ENCODE peak calls at places on chromosomes 4 and X, in six cellular contexts. Q, Y, S, A, L and U are unnamed samples.

GRCh38 chr4:161554372-161554990 is 609.3 kb downstream of the FSTL5 start:
- DNase-seq in Y (no peak), Q (no peak), A (no peak), L (no peak), S (no peak), U (no peak)

GRCh38 chr4:16450724-16451123 is 224.5 kb upstream of the TAPT1 start:
- DNase-seq in S (no peak), A (no peak), Q (no peak), Y (no peak), L (no peak), U (no peak)

GRCh38 chr4:2284934-2285664 is 23.2 kb upstream of the MXD4 start:
- DNase-seq in L (no peak), S (no peak), A (no peak), Y (no peak), Q (no peak), U (peak)

GRCh38 chrX:95076449-95076848 is 1402.4 kb downstream of the FAM133A start:
- DNase-seq in L (no peak), A (no peak), Q (no peak), S (no peak), Y (no peak), U (no peak)

GRCh38 chr4:110636677-110637407 is 14.0 kb upstream of the PITX2 start:
- DNase-seq in L (peak), Y (no peak), S (no peak), Q (no peak), A (no peak), U (no peak)

GRCh38 chrX:14073158-14073557 is 43.5 kb upstream of the GEMIN8 start:
- DNase-seq in L (no peak), Q (no peak), S (no peak), A (no peak), Y (no peak), U (no peak)

GRCh38 chr4:7285244-7286122 is 93.1 kb downstream of the SORCS2 start:
- DNase-seq in S (no peak), Y (peak), L (no peak), Q (no peak), A (no peak), U (no peak)

GRCh38 chr4:90456891-90457290 is 329.7 kb downstream of the CCSER1 start:
- DNase-seq in A (peak), S (no peak), L (no peak), Q (no peak), Y (no peak), U (no peak)

GRCh38 chrX:138191998-138192397 is 519.5 kb downstream of the FGF13 start:
- DNase-seq in A (no peak), Y (peak), L (no peak), S (no peak), Q (no peak), U (no peak)

GRCh38 chrX:111645607-111646006 is 35.4 kb upstream of the ALG13 start:
- DNase-seq in S (no peak), L (no peak), Y (no peak), Q (no peak), A (no peak), U (no peak)

GRCh38 chrX:37462346-37462745 is 109.1 kb upstream of the LANCL3 start:
- DNase-seq in A (no peak), Y (no peak), S (no peak), L (no peak), Q (no peak), U (no peak)

GRCh38 chrX:110082156-110082555 is 79.2 kb downstream of the TMEM164 start:
- DNase-seq in Y (no peak), S (no peak), A (no peak), L (no peak), Q (no peak), U (no peak)

GRCh38 chr4:120902925-120903324 is 19.6 kb downstream of the PRDM5 start:
- DNase-seq in S (no peak), Y (no peak), L (no peak), Q (no peak), A (no peak), U (no peak)

GRCh38 chr4:163284304-163284703 is 48.1 kb downstream of the NPY1R start:
- DNase-seq in S (no peak), L (no peak), A (no peak), Y (no peak), Q (no peak), U (no peak)

GRCh38 chr4:166585491-166585890 is 648.8 kb downstream of the SPOCK3 start:
- DNase-seq in S (no peak), L (no peak), Q (no peak), Y (no peak), A (no peak), U (no peak)

GRCh38 chr4:168651374-168651773 is 154.5 kb downstream of the PALLD start:
- DNase-seq in Y (no peak), S (no peak), A (no peak), L (no peak), Q (no peak), U (no peak)

GRCh38 chr4:56468097-56468422 is 643 bp downstream of the SRP72 start:
- DNase-seq in S (peak), Q (peak), Y (peak), L (peak), A (no peak), U (no peak)

GRCh38 chrX:14354541-14354940 is 174.8 kb upstream of the GLRA2 start:
- DNase-seq in S (no peak), L (no peak), A (no peak), Y (no peak), Q (no peak), U (no peak)

GRCh38 chrX:100695991-100696390 is 35.9 kb downstream of the SYTL4 start:
- DNase-seq in S (no peak), Q (no peak), Y (no peak), A (no peak), L (no peak), U (no peak)

GRCh38 chr4:15104825-15105224 is 102.5 kb downstream of the CPEB2 start:
- DNase-seq in A (no peak), S (no peak), L (no peak), Q (no peak), Y (no peak), U (no peak)

DNA sequence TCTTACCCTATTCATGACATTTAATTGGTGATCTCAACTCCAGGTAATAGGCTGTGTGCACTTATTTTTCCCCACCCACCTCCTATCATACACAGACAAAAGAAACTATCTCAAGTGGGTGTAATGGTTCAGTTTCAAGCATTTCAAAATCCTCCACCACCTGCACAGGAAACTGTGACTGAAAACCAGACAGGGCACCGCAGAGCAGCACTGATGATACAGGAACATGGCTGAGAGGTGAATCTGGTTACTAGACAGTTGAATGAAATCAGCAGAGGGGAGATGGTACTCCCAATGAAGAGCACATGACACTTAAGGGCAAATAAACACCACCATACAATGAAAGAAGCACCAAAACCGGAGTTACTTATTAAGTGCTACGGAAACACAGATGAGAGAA is 78.4 kb downstream of the CAMK2D start:
- DNase-seq in Q (no peak), L (no peak), A (no peak), Y (no peak), S (no peak), U (no peak)
- TF ChIP-seq POLR2AphosphoS5 in Q (no peak), L (no peak), A (peak), Y (no peak), S (no peak), U (no peak)

DNA sequence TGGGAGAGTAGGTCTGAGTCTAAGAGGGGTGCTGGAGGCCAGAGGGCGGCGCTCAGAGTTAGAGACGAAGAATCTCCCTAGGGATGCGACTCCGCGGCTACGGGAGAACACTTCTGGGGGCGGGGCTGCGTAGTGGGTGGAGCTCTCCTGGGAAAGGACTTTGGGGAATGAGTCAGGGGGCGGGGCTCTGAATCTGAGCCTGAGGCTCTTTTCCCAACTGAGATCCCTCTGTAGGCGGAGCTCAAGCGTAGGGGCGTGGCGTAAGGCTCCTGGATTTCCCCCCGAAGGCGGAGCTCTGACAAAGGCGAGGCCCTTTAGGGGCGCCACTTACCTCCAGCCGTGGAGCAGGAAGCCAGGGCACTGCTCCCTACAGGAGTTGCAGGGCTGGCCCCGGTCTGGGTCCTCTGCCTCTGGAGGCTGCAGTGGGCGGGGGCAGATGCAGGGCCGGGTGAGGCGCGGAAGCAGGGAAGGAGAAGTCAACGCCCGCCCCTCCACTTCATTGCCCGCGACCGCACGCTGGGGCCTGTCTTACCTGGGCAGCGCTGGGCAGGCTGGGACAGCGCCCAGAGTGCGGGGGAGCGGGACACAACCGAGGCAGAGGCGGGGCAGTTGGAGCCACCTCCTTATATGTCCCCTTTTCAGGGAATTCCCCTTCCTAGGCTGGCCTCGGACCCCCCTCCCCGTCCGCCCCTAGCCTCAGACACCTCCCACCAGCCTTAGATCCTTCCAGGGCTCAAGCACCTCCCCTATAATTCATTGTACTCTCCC is 1.7 kb downstream of the PRICKLE3 start:
- DNase-seq in S (peak), A (peak), Y (peak), L (peak), Q (peak), U (peak)
- TF ChIP-seq POLR2A in S (peak), A (no peak), Y (peak), L (peak), Q (no peak), U (peak)

GRCh38 chrX:154545673-154546274 is 872 bp downstream of the G6PD start:
- DNase-seq in Y (no peak), L (no peak), A (peak), Q (no peak), S (no peak), U (no peak)

GRCh38 chrX:154548028-154548316 is 552 bp downstream of the IKBKG start:
- DNase-seq in Q (no peak), S (no peak), Y (no peak), L (no peak), A (no peak), U (no peak)

GRCh38 chrX:154544885-154545284 is 1.8 kb downstream of the G6PD start:
- DNase-seq in S (no peak), Q (no peak), A (no peak), Y (no peak), L (no peak), U (no peak)

GRCh38 chrX:154547245-154548027 is at the start of gene IKBKG:
- DNase-seq in Q (peak), S (peak), L (peak), Y (peak), A (no peak), U (peak)

DNA sequence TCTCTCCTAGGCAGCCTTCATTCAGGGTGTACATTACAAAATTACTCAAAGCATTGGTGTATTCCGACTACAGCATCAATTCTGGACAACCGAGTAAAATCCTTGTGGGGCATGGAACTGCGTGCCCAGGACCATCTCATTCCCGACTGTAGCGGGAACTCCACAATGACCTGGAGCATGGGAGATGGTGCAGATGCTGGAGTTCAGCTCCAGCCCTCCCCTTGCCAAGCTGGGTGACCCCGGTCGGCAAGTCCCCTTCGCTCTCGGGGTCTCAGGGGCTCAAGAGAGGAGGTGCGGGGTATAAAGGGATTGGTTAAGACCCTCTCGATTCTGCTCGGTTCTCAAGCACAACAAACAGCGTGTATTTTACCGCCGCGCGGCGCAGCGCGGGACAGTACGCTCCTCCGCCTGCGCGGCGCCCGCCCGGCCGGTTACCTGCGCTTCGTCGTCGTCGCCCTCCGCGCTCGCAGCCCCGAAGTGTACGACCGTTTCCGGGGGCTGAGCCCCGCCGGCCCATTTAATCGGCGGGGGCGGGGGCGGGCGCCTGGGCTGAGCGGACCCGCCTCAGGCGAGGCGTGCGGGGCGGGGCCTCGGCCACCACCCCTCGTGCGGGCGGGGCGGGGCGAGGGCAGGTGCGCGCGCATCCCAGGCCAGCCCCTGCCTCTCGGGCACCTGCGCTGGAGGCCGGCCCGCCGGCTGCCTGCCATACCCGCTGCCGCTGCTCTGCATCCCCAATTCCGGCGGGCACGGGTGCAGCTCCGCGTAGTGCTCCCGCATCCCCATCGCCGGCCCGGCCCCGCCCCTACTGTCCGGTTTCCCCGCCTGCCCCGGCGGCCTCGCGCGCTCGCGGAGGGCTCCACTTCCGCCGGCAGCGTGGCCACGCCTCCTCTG is at the start of gene G6PD:
- DNase-seq in L (peak), Q (peak), Y (peak), A (peak), S (peak), U (no peak)
- TF ChIP-seq POLR2AphosphoS5 in L (peak), Q (no peak), Y (no peak), A (peak), S (peak), U (no peak)

DNA sequence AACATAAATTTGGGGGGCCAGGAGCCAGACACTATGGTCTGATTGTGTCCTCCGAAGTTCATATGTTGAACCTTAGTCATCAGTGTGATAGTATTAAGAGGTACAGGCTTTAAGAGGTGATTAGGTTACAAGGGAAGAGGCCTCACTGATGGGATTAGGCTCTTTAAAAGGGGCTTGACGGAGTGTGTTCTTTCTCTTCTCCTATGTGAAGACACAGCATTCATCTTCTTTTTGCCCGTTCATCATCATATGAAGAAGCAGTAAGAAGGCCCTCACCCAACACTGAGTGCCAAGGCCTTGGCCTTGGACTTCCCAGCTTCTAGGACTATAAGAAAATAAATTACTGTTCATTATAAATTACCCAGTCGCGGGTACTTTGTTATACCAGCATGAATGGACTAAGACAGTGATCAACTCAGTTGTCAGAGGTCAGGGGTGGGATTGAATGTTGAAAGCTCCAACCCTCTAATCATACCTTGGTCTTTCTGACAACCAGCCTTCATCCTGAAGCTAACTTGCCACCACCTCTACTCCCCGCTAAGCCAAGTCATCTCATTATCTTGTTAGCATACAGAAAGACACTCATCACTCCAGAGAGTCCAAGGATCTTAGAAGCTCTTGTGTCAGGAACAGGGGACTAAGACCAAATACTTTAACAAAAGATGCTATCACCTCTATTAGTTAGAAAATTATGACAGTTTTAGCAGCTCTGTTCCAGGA is 543.4 kb upstream of the DIPK2B start:
- DNase-seq in Q (no peak), S (no peak), L (no peak), A (no peak), Y (no peak), U (no peak)
- TF ChIP-seq POLR2A in Q (no peak), S (no peak), L (no peak), A (no peak), Y (no peak), U (no peak)

GRCh38 chr4:48602222-48602621 is 112.2 kb downstream of the ZAR1 start:
- DNase-seq in S (no peak), L (no peak), A (no peak), Y (no peak), Q (no peak), U (no peak)

GRCh38 chr4:48603366-48604003 is 113.4 kb downstream of the ZAR1 start:
- DNase-seq in Q (no peak), A (no peak), Y (no peak), L (no peak), S (no peak), U (no peak)

GRCh38 chr4:48604041-48604440 is 114.0 kb downstream of the ZAR1 start:
- DNase-seq in Y (no peak), S (no peak), A (no peak), L (no peak), Q (no peak), U (no peak)

GRCh38 chr4:48604527-48604926 is 114.5 kb downstream of the ZAR1 start:
- DNase-seq in Y (no peak), Q (no peak), S (no peak), A (no peak), L (no peak), U (no peak)

GRCh38 chr4:48602763-48603162 is 112.7 kb downstream of the ZAR1 start:
- DNase-seq in Y (no peak), L (no peak), A (no peak), Q (no peak), S (no peak), U (no peak)
- TF ChIP-seq POLR2AphosphoS5 in Y (no peak), L (no peak), A (no peak), Q (no peak), S (no peak), U (no peak)